ENCODE peak calls at places on chromosomes 7 and 10, in six cellular contexts. D is RWPE1, B is fibroblast of lung, C is H9, U is neural progenitor cell, S is left lung. Z is an unnamed sample.

GRCh38 chr10:119318411-119319160 is 111.2 kb downstream of the GRK5 start:
- DNase-seq in D (no peak), B (no peak), C (no peak), U (peak; percentile 38), S (no peak), Z (no peak)

GRCh38 chr7:111678281-111678680 is 116.0 kb upstream of the IMMP2L start:
- DNase-seq in D (no peak), B (peak; percentile 54), C (no peak), U (no peak), S (no peak), Z (peak; percentile 34)

GRCh38 chr7:77800158-77800557 is 1.6 kb downstream of the PHTF2 start:
- DNase-seq in D (no peak), B (peak; percentile 78), C (no peak), U (no peak), S (no peak), Z (peak; percentile 58)

GRCh38 chr7:30663414-30663813 is 18.8 kb downstream of the CRHR2 start:
- DNase-seq in D (no peak), B (no peak), C (no peak), U (no peak), S (no peak), Z (no peak)

GRCh38 chr10:62422068-62422590 is 48.0 kb downstream of the ZNF365 start:
- DNase-seq in D (no peak), B (peak; percentile 94), C (no peak), U (no peak), S (no peak), Z (peak; percentile 62)

GRCh38 chr7:18995811-18996400 is 121.5 kb downstream of the TWIST1 start:
- DNase-seq in D (no peak), B (no peak), C (no peak), U (no peak), S (no peak), Z (no peak)

GRCh38 chr7:96179863-96180262 is 142.0 kb downstream of the SLC25A13 start:
- DNase-seq in D (peak; percentile 7), B (no peak), C (no peak), U (no peak), S (no peak), Z (no peak)

GRCh38 chr7:90838799-90839198 is 242.7 kb downstream of the CDK14 start:
- DNase-seq in D (no peak), B (no peak), C (no peak), U (no peak), S (no peak), Z (no peak)

GRCh38 chr10:71366710-71367109 is 30.0 kb upstream of the CDH23 start:
- DNase-seq in D (no peak), B (no peak), C (no peak), U (no peak), S (no peak), Z (no peak)

GRCh38 chr10:37053476-37053875 is 71.9 kb upstream of the ANKRD30A start:
- DNase-seq in D (no peak), B (no peak), C (no peak), U (no peak), S (no peak), Z (no peak)
- TF ChIP-seq CTCF in D (no peak), B (no peak), C (no peak), U (no peak), S (no peak), Z (no peak)

DNA sequence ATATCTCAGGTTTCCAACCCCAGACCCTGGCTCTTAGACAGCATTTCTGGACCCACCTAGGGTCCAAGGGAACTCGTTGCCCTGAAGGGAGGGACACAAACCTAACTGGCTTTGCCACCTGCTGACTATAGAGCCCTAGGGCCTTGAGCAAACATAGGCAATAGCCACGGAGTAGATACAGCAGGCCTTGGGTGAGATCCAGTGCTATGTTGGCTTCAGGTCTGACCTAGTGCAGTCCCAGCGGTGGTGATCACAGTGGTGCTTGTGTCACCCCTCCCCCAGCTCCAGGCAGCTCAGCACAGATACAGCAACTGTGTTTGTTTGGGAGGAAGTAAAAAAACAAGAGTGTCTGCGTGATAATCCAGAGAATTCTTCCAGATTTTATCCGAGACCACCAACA is 9.7 kb upstream of the TNKS2 start:
- DNase-seq in D (no peak), B (no peak), C (no peak), U (no peak), S (no peak), Z (no peak)
- H3K27ac ChIP-seq in D (peak overlapping the region; percentile 34), B (no peak overlapping the region), C (no peak overlapping the region), U (no peak overlapping the region), S (no peak overlapping the region), Z (no peak overlapping the region)

GRCh38 chr10:68876919-68877250 is 24.2 kb upstream of the DDX50 start:
- DNase-seq in D (no peak), B (no peak), C (no peak), U (peak; percentile 30), S (no peak), Z (no peak)

GRCh38 chr10:68880181-68880580 is 20.9 kb upstream of the DDX50 start:
- DNase-seq in D (no peak), B (no peak), C (no peak), U (no peak), S (no peak), Z (no peak)

GRCh38 chr10:68878463-68878862 is 22.7 kb upstream of the DDX50 start:
- DNase-seq in D (no peak), B (no peak), C (no peak), U (no peak), S (no peak), Z (no peak)

GRCh38 chr10:68877482-68877881 is 23.6 kb upstream of the DDX50 start:
- DNase-seq in D (no peak), B (no peak), C (no peak), U (no peak), S (no peak), Z (no peak)

DNA sequence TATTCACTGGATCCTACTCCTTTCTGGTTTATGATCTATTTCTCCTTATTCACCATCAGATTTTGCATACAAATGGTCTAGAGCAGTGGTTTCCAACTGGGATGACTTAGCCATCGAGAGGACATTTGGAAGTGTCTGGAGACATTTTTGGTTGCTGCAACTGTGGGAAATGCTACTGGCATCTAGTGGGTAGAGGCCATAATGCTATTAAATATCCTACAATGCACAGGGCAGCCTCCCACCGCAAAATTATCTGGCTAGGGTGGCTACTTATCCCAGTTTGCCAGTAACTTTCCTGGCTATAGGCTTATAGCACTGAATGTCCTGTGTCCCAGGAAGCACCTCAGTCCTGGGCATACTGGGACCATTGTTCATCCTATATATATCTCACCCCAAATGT is 21.5 kb upstream of the DDX50 start:
- DNase-seq in D (no peak), B (no peak), C (no peak), U (no peak), S (no peak), Z (no peak)
- TF ChIP-seq CTCF in D (no peak), B (no peak), C (no peak), U (no peak), S (no peak), Z (no peak)

GRCh38 chr10:109904397-109904796 is 18.9 kb downstream of the XPNPEP1 start:
- DNase-seq in D (no peak), B (no peak), C (no peak), U (no peak), S (no peak), Z (no peak)

GRCh38 chr10:109906346-109906745 is 17.0 kb downstream of the XPNPEP1 start:
- DNase-seq in D (no peak), B (no peak), C (no peak), U (no peak), S (no peak), Z (no peak)

GRCh38 chr10:109899578-109900355 is 23.5 kb downstream of the XPNPEP1 start:
- DNase-seq in D (no peak), B (peak; percentile 78), C (peak; percentile 8), U (no peak), S (no peak), Z (no peak)

GRCh38 chr10:109898666-109899577 is 24.4 kb downstream of the XPNPEP1 start:
- DNase-seq in D (no peak), B (no peak), C (no peak), U (no peak), S (no peak), Z (peak; percentile 57)

DNA sequence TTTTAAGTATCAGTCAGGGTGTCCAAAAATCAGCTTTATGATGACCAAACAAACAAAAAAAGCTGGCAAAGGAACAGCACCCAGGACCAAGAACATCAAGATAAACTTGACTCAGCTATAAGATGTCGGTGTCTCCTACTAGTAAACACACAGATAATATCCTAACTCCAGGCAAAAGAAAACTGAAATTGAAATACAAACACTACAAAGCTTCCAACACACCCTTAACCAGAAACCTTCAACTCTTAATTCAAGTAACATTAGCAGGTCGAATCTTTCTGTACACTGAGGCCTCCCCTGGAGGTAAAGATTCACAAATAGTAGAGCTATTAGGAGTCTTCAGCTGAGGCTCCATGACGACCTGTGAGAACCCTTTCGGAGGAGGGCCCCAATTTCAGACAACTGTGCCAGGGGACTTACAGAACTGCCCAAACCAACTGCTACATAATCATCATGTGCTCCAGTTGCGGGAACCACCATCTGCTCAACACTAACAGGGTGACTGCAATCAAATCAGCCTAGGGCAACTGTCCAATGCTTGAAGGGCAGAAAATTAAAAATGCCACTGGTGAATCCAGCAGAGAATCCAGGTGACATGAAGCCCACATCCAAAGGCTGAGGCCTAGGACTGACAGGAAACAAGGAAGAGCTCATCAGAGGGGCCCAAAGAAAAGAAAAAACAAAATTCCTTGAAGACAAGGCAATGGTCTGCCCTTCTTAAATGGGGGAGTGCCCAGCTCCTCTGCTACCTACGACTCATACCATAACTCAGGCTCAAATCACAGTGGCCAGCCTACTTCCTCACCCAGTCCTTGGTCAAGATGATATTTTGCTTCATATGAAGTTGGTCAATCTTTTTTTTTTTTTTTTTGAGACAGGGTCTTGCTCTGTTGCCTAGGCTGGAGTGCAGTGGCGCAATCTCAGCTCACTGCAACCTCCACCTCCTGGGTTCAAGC is 20.0 kb downstream of the XPNPEP1 start:
- DNase-seq in D (no peak), B (no peak), C (peak; percentile 9), U (no peak), S (no peak), Z (no peak)
- H3K27ac ChIP-seq in D (peak overlapping the region; percentile 41), B (no peak overlapping the region), C (no peak overlapping the region), U (no peak overlapping the region), S (peak overlapping the region; percentile 67), Z (no peak overlapping the region)